ENCODE peak calls at places on chromosomes 4 and X, in five cellular contexts. A is psoas muscle, L is fibroblast of lung, U is ascending aorta, V is upper lobe of left lung. X is an unnamed sample.

GRCh38 chr4:87093443-87094123 is 126.8 kb downstream of the KLHL8 start:
- DNase-seq in A (no peak), L (peak; percentile 58), U (no peak), V (no peak), X (peak; percentile 46)

GRCh38 chr4:110631582-110632505 is 9.0 kb upstream of the PITX2 start:
- DNase-seq in A (peak; percentile 86), L (peak; percentile 70), U (no peak), V (peak; percentile 86), X (peak; percentile 52)

GRCh38 chrX:123835661-123836371 is 24.0 kb upstream of the XIAP start:
- DNase-seq in A (no peak), L (peak; percentile 79), U (no peak), V (no peak), X (no peak)

GRCh38 chrX:126770179-126770578 is 49.4 kb upstream of the PRR32 start:
- DNase-seq in A (no peak), L (no peak), U (no peak), V (no peak), X (no peak)

GRCh38 chr4:153156263-153156662 is 48.0 kb upstream of the TRIM2 start:
- DNase-seq in A (no peak), L (peak; percentile 5), U (no peak), V (no peak), X (no peak)

GRCh38 chr4:63851496-63851895 is 557.8 kb downstream of the TECRL start:
- DNase-seq in A (no peak), L (no peak), U (no peak), V (no peak), X (no peak)

GRCh38 chr4:140180577-140180976 is 26.6 kb upstream of the MAML3 start:
- DNase-seq in A (no peak), L (no peak), U (no peak), V (no peak), X (no peak)

GRCh38 chr4:67198757-67199156 is 346.5 kb downstream of the CENPC start:
- DNase-seq in A (no peak), L (peak; percentile 61), U (no peak), V (no peak), X (no peak)

GRCh38 chrX:103628386-103629290 is at the start of gene TCEAL1:
- DNase-seq in A (peak; percentile 81), L (peak; percentile 52), U (no peak), V (peak; percentile 66), X (peak; percentile 79)

GRCh38 chr4:127685292-127685691 is 44.9 kb upstream of the SLC25A31 start:
- DNase-seq in A (no peak), L (peak; percentile 61), U (no peak), V (no peak), X (no peak)

DNA sequence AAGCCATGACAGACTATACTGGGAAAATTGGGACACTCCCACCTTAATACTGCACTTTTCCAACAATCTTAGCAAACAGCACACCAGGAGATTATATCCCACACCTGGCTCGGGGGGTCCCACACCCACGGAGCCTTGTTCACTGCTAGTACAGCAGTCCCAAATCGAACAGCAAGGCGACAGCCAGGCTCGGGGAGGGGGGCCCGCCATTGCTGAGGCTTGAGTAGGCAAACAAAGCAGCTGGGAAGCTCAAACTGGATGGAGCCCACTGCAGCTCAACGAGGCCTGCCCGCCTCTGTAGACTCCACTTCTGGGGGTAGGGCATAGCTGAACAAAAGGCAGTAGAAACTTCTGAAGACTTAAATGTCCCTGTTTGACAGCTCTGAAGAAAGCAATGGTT is 118.3 kb downstream of the MAGEB5 start:
- DNase-seq in A (no peak), L (no peak), U (no peak), V (peak; percentile 5), X (no peak)
- H3K27ac ChIP-seq in A (no peak overlapping the region), L (no peak overlapping the region), U (no peak overlapping the region), V (no peak overlapping the region), X (no peak overlapping the region)

DNA sequence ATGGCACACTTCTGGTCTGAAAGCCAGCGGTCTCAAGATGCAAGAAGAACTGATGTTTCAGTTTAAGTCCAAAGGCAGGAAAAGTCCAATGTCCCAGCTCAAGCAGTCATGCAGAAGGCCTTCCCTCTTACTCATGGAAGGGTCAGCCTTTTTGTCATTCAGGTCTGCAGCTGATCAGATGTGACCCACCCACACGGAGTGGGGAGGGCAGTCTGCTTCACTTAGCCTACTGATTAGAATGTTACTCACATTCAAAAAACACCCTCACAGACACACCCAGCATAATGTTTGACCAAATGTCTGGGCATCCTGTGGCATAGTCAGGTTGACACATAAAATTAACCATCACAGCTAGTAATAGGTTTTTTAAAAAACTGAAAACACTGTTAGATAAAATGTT is 6.6 kb downstream of the HCCS start:
- DNase-seq in A (no peak), L (peak; percentile 42), U (no peak), V (no peak), X (no peak)
- TF ChIP-seq CTCF in A (no peak), L (no peak), U (no peak), V (no peak), X (no peak)

DNA sequence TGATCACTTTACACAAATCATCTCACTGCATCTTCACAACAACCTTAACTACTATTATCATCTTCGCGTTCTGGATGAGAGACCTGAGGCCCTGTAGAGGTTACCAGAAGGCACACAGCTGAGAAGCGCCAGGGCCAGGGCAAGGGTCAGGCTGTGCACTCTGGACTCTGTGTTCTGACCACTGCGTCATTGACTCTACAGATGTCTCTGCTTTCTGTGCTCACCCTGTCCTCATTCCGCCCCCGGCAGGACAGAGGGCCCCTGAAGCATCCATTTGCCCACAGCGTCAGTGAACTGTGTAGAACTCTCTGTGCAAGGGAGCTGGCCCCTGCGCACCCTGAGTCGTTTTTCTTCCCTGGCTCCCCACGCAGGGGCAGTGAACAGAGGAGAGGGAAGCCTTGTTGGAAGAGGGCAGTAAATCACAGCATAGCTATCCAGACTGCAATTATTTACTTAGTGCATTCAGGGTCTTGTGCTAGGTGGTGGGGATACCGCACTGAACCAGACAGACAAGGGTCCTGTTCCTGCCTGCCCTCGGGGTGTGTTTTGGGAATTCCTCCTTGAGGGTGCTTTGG is 6.1 kb upstream of the WAS start:
- DNase-seq in A (no peak), L (no peak), U (no peak), V (no peak), X (no peak)
- H3K4me3 ChIP-seq in A (peak overlapping the region; percentile 85), L (peak overlapping the region; percentile 72), U (no peak overlapping the region), V (peak overlapping the region; percentile 72), X (peak overlapping the region; percentile 60)

GRCh38 chr4:113880240-113881028 is 99.0 kb downstream of the ARSJ start:
- DNase-seq in A (no peak), L (no peak), U (no peak), V (no peak), X (no peak)

GRCh38 chr4:113885291-113885690 is 94.2 kb downstream of the ARSJ start:
- DNase-seq in A (no peak), L (no peak), U (no peak), V (no peak), X (no peak)

GRCh38 chr4:113881256-113881655 is 98.2 kb downstream of the ARSJ start:
- DNase-seq in A (no peak), L (peak; percentile 56), U (no peak), V (no peak), X (no peak)

GRCh38 chr4:113884655-113885054 is 94.8 kb downstream of the ARSJ start:
- DNase-seq in A (no peak), L (no peak), U (no peak), V (no peak), X (no peak)

DNA sequence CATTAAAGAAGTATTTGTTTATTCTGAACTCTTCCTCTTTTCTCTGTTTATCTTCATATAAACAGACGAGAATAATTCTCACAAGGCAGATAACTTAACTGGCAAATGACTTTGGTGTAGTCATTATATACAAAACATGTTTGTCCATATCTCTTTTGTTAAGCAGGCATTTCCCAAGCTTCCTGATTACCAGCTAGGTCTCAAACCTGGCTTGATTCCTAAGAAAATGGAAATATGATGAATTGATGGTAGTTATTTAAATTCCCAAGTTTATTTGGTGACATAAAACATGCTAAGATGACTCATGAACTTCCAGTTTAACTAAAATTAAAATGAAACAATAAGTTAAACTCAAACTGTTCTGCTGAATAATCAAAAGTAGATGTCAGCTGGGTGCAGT is 96.8 kb downstream of the ARSJ start:
- DNase-seq in A (no peak), L (peak; percentile 42), U (no peak), V (no peak), X (no peak)
- H3K27ac ChIP-seq in A (no peak overlapping the region), L (no peak overlapping the region), U (peak overlapping the region; percentile 57), V (no peak overlapping the region), X (no peak overlapping the region)

GRCh38 chr4:158789853-158790252 is 21.0 kb downstream of the FNIP2 start:
- DNase-seq in A (no peak), L (no peak), U (no peak), V (no peak), X (no peak)

GRCh38 chr4:158791588-158791987 is 22.8 kb downstream of the FNIP2 start:
- DNase-seq in A (no peak), L (no peak), U (no peak), V (no peak), X (no peak)

GRCh38 chr4:158788608-158789007 is 19.8 kb downstream of the FNIP2 start:
- DNase-seq in A (no peak), L (no peak), U (no peak), V (no peak), X (no peak)

GRCh38 chr4:158786155-158786581 is 17.3 kb downstream of the FNIP2 start:
- DNase-seq in A (no peak), L (peak; percentile 70), U (no peak), V (no peak), X (no peak)

GRCh38 chr4:158787718-158788441 is 19.1 kb downstream of the FNIP2 start:
- DNase-seq in A (no peak), L (peak; percentile 50), U (no peak), V (no peak), X (no peak)
- TF ChIP-seq CTCF in A (no peak), L (no peak), U (no peak), V (no peak), X (no peak)

DNA sequence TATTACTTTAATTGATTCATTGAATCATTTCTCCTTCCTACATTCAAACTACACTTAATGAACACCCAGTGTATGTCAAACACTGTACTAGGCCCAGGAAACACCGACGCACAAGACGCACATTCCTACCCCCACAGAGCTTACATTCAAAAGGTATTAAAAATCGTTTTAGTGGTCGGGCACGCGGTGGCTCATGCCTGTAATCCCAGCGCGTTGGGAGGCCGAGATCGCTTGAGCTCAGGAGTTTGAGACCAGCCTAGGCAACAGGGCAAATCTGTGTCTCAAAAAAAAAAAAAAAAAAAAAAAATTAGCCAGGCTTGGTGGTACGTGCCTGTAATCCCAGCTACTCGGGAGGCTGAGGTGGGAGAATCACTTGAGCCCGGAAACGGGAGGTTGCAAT is 6.4 kb upstream of the NEUROG2 start:
- DNase-seq in A (no peak), L (no peak), U (no peak), V (no peak), X (no peak)
- H3K4me3 ChIP-seq in A (no peak overlapping the region), L (no peak overlapping the region), U (no peak overlapping the region), V (no peak overlapping the region), X (no peak overlapping the region)

X was measured in dorsolateral prefrontal cortex.